ENCODE peak calls at places on chromosomes 7 and 10, in four cellular contexts. O is HepG2, C is K562, Z is GM12878. P is an unnamed sample.

GRCh38 chr7:24966802-24967201 is 13.2 kb downstream of the OSBPL3 start:
- DNase-seq in C (no peak), Z (no peak), O (no peak), P (no peak)

GRCh38 chr7:7122701-7123281 is 59.6 kb upstream of the C1GALT1 start:
- DNase-seq in Z (no peak), C (no peak), O (no peak), P (no peak)

GRCh38 chr7:105577251-105577650 is 4.0 kb downstream of the EFCAB10 start:
- DNase-seq in O (no peak), C (no peak), Z (no peak), P (no peak)

GRCh38 chr7:157077986-157078644 is 60.6 kb upstream of the UBE3C start:
- DNase-seq in O (no peak), C (no peak), Z (no peak), P (peak; percentile 60)

GRCh38 chr7:143041346-143041745 is 10.8 kb upstream of the OR6V1 start:
- DNase-seq in O (no peak), C (no peak), Z (no peak), P (no peak)

GRCh38 chr10:113930482-113931057 is 76.1 kb downstream of the NHLRC2 start:
- DNase-seq in Z (no peak), C (no peak), O (no peak), P (no peak)

GRCh38 chr10:117312430-117312829 is 62.8 kb downstream of the PDZD8 start:
- DNase-seq in Z (no peak), O (no peak), C (no peak), P (no peak)

GRCh38 chr7:45699726-45700390 is 125.7 kb downstream of the ADCY1 start:
- DNase-seq in O (no peak), Z (no peak), C (no peak), P (peak; percentile 3)

GRCh38 chr10:50469288-50469687 is 154.5 kb downstream of the SGMS1 start:
- DNase-seq in O (no peak), C (no peak), Z (no peak), P (no peak)

GRCh38 chr10:97096327-97097153 is 89.2 kb downstream of the SLIT1 start:
- DNase-seq in O (no peak), C (no peak), Z (no peak), P (no peak)

GRCh38 chr7:157355784-157356511 is 19.1 kb downstream of the DNAJB6 start:
- DNase-seq in C (no peak), O (no peak), Z (no peak), P (no peak)

GRCh38 chr10:102153093-102153620 is 968 bp downstream of the NOLC1 start:
- DNase-seq in Z (no peak), O (no peak), C (no peak), P (no peak)

GRCh38 chr7:123537026-123537642 is 2.7 kb upstream of the IQUB start:
- DNase-seq in Z (no peak), C (no peak), O (peak; percentile 13), P (no peak)

GRCh38 chr7:150382844-150383225 is 3.7 kb downstream of the ZNF775 start:
- DNase-seq in O (no peak), C (no peak), Z (no peak), P (no peak)

GRCh38 chr7:139844779-139845442 is 15.8 kb downstream of the TBXAS1 start:
- DNase-seq in Z (no peak), C (no peak), O (no peak), P (no peak)

GRCh38 chr10:106189254-106189653 is 975.3 kb downstream of the SORCS1 start:
- DNase-seq in C (no peak), Z (no peak), O (peak; percentile 5), P (peak; percentile 64)

DNA sequence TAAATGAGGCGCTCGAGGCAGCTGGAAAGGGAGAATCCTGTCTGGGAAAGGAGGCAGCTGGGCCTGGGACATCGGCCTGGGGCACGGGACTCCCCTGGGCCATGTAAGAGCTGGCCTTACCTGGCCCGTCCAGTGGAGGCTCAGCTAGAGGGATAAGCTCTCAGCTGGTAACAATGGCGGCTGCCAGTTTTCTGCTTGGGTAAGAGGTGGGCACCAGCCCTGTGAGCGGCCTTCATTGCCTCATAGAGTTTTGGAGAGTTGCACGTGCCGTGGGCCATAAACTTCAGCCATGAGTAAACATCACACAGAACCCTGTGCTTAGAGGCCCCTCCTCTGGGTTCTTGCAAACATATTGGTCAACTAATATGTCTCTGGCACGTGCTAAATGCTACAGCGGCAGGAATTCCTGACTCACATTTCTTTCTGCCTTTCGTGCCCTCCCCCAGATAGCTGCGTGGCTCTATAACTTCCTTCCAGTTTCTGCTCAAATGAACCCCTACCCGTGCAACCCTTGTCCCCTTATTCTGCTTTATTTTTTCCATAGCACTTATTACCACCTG is 103.9 kb upstream of the LEP start:
- DNase-seq in O (peak; percentile 34), Z (no peak), C (no peak), P (no peak)
- TF ChIP-seq ATF2 in O (no peak), Z (no peak), C (no peak), P (no peak)

GRCh38 chr10:43899224-43899959 is 250.7 kb upstream of the ZNF32 start:
- DNase-seq in C (no peak), O (no peak), Z (no peak), P (no peak)
- TF ChIP-seq NR2C2 in C (no peak), O (no peak), Z (no peak), P (no peak)

GRCh38 chr7:117669818-117670217 is 190.0 kb downstream of the CFTR start:
- DNase-seq in O (no peak), C (no peak), Z (no peak), P (peak; percentile 31)
- TF ChIP-seq CTCF in O (no peak), C (peak; percentile 56), Z (no peak), P (no peak)

DNA sequence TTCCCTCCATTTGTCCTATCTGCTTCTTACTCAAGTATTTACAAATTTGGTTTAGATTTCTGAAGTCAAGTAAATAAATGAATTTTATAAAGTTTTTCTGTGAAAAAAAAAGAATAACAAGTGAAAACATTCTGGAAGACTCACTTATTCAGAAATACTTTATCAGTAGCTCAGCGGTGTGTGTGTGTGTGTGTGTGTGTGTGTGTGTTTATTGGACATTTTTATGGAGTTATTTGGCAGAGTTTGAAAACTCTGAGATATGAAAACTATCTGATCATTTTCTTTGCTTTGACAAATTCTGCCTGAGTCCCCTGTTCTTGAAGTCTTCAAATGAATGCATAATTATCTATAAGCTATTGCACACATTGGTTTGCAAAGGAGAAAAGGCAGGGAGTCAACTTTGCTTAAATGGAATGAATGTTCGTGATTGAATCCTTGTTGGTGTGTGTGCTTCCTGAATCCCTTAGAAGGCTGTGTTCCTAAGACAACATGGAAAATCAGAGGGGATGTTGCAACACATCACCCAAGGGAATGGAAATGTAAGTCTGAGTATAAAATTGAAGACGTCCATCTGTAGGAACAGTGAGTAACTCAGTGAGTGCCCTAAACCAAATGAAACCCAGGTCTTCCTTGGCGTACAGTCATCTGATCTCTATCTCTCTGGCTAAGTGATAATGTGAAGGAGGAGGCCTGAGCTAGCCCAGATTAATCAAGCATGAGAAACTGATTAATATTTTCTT is 160.9 kb downstream of the REEP3 start:
- DNase-seq in Z (no peak), O (no peak), C (no peak), P (no peak)
- TF ChIP-seq ATF2 in Z (no peak), O (no peak), C (no peak), P (no peak)

DNA sequence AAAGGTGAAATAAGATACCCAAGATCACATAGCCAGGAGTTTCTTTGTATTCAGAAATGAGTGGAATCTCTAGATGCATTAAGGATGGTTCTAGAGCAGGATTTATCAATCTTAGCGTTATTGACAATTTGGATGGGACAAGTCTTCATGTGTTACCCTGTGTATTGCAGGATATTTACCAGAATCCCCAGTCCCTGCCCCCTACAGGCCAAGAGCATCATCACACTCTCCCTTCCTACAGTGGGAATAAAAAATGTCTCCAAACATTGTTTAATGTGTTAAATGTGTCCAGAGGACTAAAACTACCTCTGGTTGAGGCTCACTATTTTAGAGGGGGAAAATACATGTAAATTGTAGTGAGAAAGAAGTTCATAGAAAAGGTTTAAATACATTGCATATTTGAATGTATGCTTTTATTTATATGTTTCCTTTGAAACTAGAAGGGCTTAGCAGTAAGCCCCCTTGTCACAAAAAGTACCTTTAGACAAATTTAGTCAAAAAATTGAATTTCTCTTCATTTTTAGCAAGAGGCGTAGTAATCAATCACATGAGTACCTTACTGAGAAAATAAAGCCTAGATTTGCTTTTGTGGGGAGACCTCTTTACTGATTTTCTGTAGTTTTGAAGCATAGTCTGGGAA is 141.2 kb downstream of the MLLT10 start:
- DNase-seq in O (peak; percentile 64), C (peak; percentile 54), Z (no peak), P (peak; percentile 62)
- TF ChIP-seq NR2C2 in O (no peak), C (no peak), Z (no peak), P (no peak)

DNA sequence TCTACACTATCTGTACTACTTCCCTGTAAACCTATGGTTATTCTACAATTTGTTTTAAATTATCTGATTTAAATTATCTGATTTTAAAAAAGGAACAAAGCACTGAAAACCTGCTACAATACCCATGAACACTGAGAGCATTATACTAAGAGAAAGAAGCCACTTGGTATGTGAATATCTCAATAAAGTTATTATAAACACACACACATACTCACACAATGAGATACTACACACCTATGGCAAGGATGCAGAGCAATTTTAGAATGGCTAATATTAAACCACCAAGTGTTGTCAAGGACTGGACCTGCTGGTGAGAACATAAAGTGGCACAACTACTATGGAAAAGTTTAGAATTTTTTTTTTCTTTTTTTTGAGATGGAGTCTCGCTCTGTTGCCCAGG is 82.7 kb downstream of the IGF2BP3 start:
- DNase-seq in O (no peak), Z (no peak), C (no peak), P (no peak)
- TF ChIP-seq CTCF in O (no peak), Z (no peak), C (no peak), P (no peak)

DNA sequence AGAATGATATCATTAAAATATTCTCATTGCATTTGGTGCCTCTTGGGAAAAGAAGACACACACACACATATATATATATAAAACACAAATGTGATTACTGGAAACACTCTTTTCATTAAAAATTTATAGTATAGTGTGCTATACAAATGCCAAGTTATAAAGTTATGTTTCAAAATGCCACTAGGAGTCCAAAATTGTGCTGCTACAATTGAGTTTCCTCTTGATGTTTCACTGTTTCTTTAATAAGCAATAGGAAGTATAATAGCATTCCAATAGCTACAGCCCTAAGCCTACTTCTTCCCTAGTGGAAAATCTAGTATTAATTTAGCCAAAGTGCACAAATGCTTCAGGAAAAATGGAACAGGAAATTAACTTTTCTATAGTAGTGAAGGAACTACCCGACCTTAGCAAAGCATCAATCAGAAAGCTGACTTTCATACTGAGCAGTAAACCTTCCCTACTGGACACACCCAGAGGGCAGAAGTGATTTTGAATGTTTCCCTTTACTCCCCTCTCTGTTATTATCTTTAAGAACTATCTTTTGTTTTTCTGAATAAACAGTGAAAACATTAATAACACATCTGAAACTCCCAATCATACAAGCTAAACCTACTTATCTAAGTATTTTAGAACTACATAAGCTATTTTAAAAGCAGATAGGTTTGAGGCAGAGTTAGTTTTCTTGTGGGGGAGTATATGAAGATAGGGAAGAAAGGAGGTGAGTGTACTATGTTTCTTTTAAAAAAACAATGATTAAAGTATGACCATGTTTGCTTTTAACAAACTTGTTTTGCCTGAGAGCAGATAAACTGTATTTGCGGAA is 13.6 kb downstream of the CPED1 start:
- DNase-seq in Z (no peak), O (no peak), C (no peak), P (no peak)
- TF ChIP-seq ATF2 in Z (no peak), O (no peak), C (no peak), P (no peak)

DNA sequence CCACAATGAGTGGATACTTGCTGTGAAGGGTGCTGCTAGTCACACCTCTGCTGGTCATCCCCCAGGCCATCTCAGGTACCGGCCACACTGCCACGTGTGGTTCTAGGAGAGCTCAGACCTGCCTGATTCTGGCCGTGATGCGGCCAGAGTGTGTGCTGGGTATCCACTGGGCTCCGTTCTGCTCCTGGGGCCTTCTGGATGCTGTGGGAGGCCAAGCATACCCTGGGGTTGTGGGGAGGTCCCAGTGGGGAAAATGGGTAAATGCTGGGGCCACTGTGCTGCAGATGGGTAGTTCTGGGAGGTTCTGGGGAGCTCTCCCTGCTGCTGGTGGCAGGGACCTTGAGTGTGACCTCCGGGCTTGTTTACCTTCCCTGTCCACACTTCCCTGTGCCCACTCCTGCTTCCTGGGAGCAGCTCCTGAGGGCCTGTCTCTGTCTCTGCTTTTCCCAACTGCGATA is 318.4 kb downstream of the GLRX3 start:
- DNase-seq in C (no peak), O (no peak), Z (no peak), P (no peak)
- TF ChIP-seq NR2C2 in C (no peak), O (no peak), Z (no peak), P (no peak)

P was measured in WTC11.